ENCODE peak calls at places on chromosomes 6 and 20, in eight cellular contexts. P, L, R, X, I, J, Y and K are unnamed samples. For H3K36me3, the result is how much of the 10 kb centered on the place peaks cover.

GRCh38 chr6:118371955-118372354 is 176.1 kb upstream of the PLN start:
- DNase-seq in P (no peak), R (no peak), L (no peak), I (no peak), Y (no peak), X (no peak), J (no peak), K (no peak)

GRCh38 chr20:52251137-52251700 is 59.6 kb upstream of the ZFP64 start:
- DNase-seq in J (no peak), P (no peak), R (peak), Y (no peak), L (no peak), I (no peak), X (no peak), K (no peak)

GRCh38 chr6:91045152-91045551 is 458.3 kb upstream of the MAP3K7 start:
- DNase-seq in I (no peak), L (no peak), Y (no peak), J (no peak), X (no peak), R (peak), P (no peak), K (no peak)

GRCh38 chr6:170046786-170047626 is 243.9 kb downstream of the DLL1 start:
- DNase-seq in J (no peak), L (no peak), R (no peak), I (peak), X (no peak), Y (no peak), P (peak), K (no peak)

GRCh38 chr20:47113362-47114118 is 218.9 kb downstream of the EYA2 start:
- DNase-seq in I (no peak), Y (no peak), R (peak), P (no peak), L (no peak), J (no peak), X (no peak), K (no peak)

GRCh38 chr6:137415127-137415833 is 78.9 kb downstream of the OLIG3 start:
- DNase-seq in X (peak), J (peak), I (peak), Y (peak), L (peak), P (peak), R (peak), K (peak)

GRCh38 chr6:34056301-34056700 is 89.6 kb downstream of the GRM4 start:
- DNase-seq in J (peak), P (no peak), R (peak), I (peak), L (no peak), X (no peak), Y (peak), K (no peak)

GRCh38 chr6:105015482-105015881 is 58.6 kb downstream of the LIN28B start:
- DNase-seq in L (no peak), Y (no peak), X (no peak), J (no peak), I (no peak), P (no peak), R (no peak), K (peak)

GRCh38 chr20:17843246-17844132 is 125.1 kb downstream of the SNX5 start:
- DNase-seq in J (no peak), R (no peak), L (no peak), X (peak), I (peak), P (no peak), Y (no peak), K (peak)

GRCh38 chr20:41719151-41719550 is 101.0 kb upstream of the CHD6 start:
- DNase-seq in I (no peak), P (no peak), J (no peak), Y (no peak), L (no peak), R (no peak), X (no peak), K (no peak)

GRCh38 chr6:127641905-127642304 is 64.9 kb downstream of the C6orf58 start:
- DNase-seq in X (no peak), P (no peak), I (no peak), J (no peak), R (peak), Y (peak), L (no peak), K (peak)

GRCh38 chr20:23008673-23009072 is 26.4 kb upstream of the SSTR4 start:
- DNase-seq in X (no peak), L (no peak), J (no peak), R (no peak), P (no peak), Y (no peak), I (no peak), K (no peak)

GRCh38 chr6:169959129-169960002 is 207.9 kb downstream of the ERMARD start:
- DNase-seq in X (peak), I (peak), J (peak), Y (peak), L (no peak), R (peak), P (peak), K (no peak)

GRCh38 chr6:170232186-170233002 is 58.5 kb downstream of the DLL1 start:
- DNase-seq in L (no peak), X (no peak), Y (no peak), I (no peak), R (no peak), P (peak), J (no peak), K (no peak)

GRCh38 chr6:52307900-52308372 is 23.4 kb upstream of the MCM3 start:
- DNase-seq in R (no peak), J (peak), I (no peak), X (no peak), P (no peak), Y (no peak), L (no peak), K (no peak)

GRCh38 chr20:59938696-59939051 is 1.4 kb downstream of the PPP1R3D start:
- DNase-seq in P (no peak), X (no peak), I (no peak), Y (no peak), R (no peak), J (no peak), L (no peak), K (no peak)

GRCh38 chr6:167219967-167220512 is 62.3 kb upstream of the GPR31 start:
- DNase-seq in X (no peak), J (no peak), Y (peak), L (no peak), I (no peak), R (no peak), P (no peak), K (no peak)

GRCh38 chr6:111823831-111824607 is 49.2 kb downstream of the FYN start:
- DNase-seq in J (no peak), R (no peak), I (no peak), Y (no peak), L (no peak), P (no peak), X (no peak), K (peak)

GRCh38 chr6:80094017-80094416 is 12.5 kb upstream of the BCKDHB start:
- DNase-seq in I (no peak), R (peak), J (no peak), L (no peak), X (no peak), P (no peak), Y (no peak), K (peak)

GRCh38 chr6:161750677-161751076 is 476.8 kb upstream of the AGPAT4 start:
- DNase-seq in P (no peak), Y (no peak), L (no peak), R (no peak), X (no peak), J (no peak), I (no peak), K (no peak)

GRCh38 chr6:134826889-134827737 is 122.8 kb downstream of the ALDH8A1 start:
- DNase-seq in P (peak), R (no peak), J (no peak), I (peak), X (peak), L (no peak), Y (no peak), K (no peak)

GRCh38 chr20:58073945-58074920 is 154.2 kb downstream of the ANKRD60 start:
- DNase-seq in J (no peak), R (no peak), Y (peak), P (no peak), X (no peak), I (peak), L (no peak), K (peak)

GRCh38 chr6:137315081-137315480 is 95.9 kb upstream of the IFNGR1 start:
- DNase-seq in P (no peak), Y (no peak), L (no peak), I (no peak), X (no peak), R (no peak), J (no peak), K (no peak)

GRCh38 chr6:47111685-47112084 is 69.6 kb upstream of the ADGRF1 start:
- DNase-seq in Y (peak), X (no peak), R (no peak), I (no peak), J (no peak), P (peak), L (no peak), K (no peak)

GRCh38 chr6:42259841-42260395 is 42.3 kb upstream of the MRPS10 start:
- DNase-seq in J (no peak), Y (no peak), X (no peak), I (no peak), P (no peak), L (no peak), R (no peak), K (no peak)

GRCh38 chr20:40323411-40323810 is 365.6 kb downstream of the MAFB start:
- DNase-seq in X (no peak), Y (no peak), L (no peak), J (no peak), P (no peak), R (no peak), I (no peak), K (no peak)

GRCh38 chr6:30441171-30441570 is 48.1 kb upstream of the HLA-E start:
- DNase-seq in P (no peak), Y (no peak), L (no peak), J (no peak), R (no peak), I (no peak), X (no peak), K (no peak)

GRCh38 chr20:31475472-31476312 is 604 bp downstream of the REM1 start:
- DNase-seq in R (no peak), L (no peak), Y (peak), P (no peak), X (no peak), I (peak), J (no peak), K (no peak)

GRCh38 chr6:73873081-73873480 is 177.1 kb downstream of the CD109 start:
- DNase-seq in R (no peak), J (no peak), I (no peak), L (no peak), P (no peak), X (no peak), Y (no peak), K (no peak)

GRCh38 chr20:12570371-12570770 is 438.4 kb upstream of the SPTLC3 start:
- DNase-seq in J (no peak), X (no peak), L (no peak), I (no peak), P (no peak), R (no peak), Y (peak), K (no peak)

GRCh38 chr6:13985663-13986325 is 61.0 kb downstream of the RNF182 start:
- DNase-seq in I (peak), R (peak), J (no peak), L (no peak), Y (no peak), X (no peak), P (no peak), K (no peak)

GRCh38 chr6:53476979-53477378 is 67.9 kb downstream of the GCLC start:
- DNase-seq in X (no peak), P (no peak), J (no peak), I (no peak), Y (no peak), R (no peak), L (no peak), K (no peak)

GRCh38 chr20:57056651-57057050 is 209.8 kb downstream of the BMP7 start:
- DNase-seq in P (no peak), J (no peak), Y (no peak), I (no peak), L (no peak), X (no peak), R (no peak), K (no peak)

GRCh38 chr6:17907467-17908229 is 79.8 kb downstream of the KIF13A start:
- DNase-seq in P (peak), I (peak), R (peak), L (no peak), X (peak), Y (no peak), J (peak), K (peak)

GRCh38 chr20:31835977-31836852 is 9.2 kb downstream of the FOXS1 start:
- DNase-seq in X (peak), Y (no peak), R (peak), L (no peak), J (peak), I (peak), P (peak), K (peak)

GRCh38 chr6:116022841-116023380 is 37.8 kb downstream of the FRK start:
- DNase-seq in I (no peak), X (no peak), Y (no peak), R (no peak), J (no peak), L (no peak), P (no peak), K (no peak)

GRCh38 chr6:116018976-116019375 is 41.7 kb downstream of the FRK start:
- DNase-seq in I (no peak), P (no peak), Y (no peak), L (no peak), J (no peak), X (no peak), R (no peak), K (no peak)

GRCh38 chr6:116019428-116019827 is 41.3 kb downstream of the FRK start:
- DNase-seq in Y (no peak), X (no peak), R (no peak), P (no peak), L (no peak), J (no peak), I (no peak), K (no peak)

GRCh38 chr6:116017546-116018276 is 43.0 kb downstream of the FRK start:
- DNase-seq in R (no peak), I (no peak), Y (no peak), X (no peak), J (no peak), L (no peak), P (no peak), K (no peak)

GRCh38 chr6:116020738-116021137 is 40.0 kb downstream of the FRK start:
- DNase-seq in I (no peak), X (no peak), P (no peak), J (no peak), L (no peak), Y (no peak), R (no peak), K (no peak)
- H3K4me3 ChIP-seq in I (no peak), X (no peak), P (no peak), J (no peak), L (no peak), Y (no peak), R (no peak), K (no peak)

DNA sequence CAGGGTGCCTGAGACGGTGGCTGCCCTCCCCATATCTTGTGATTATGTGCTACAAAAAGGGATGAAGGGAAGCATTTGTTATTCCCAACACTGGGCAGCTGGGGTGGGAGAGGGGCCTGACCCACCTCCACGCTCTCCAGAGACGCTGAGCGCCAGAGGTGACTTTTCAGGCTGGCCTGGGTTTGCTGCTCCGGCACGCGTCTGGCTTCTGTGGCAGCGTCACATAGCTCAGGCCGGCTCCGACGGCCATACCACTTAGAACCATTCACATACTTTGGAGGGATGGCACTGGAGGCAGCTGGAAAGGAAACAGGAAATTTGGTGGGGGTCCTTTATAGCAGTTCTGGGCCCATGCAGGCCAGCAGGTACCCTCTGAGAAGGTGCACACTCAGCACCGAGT is 72.6 kb downstream of the NINL start:
- DNase-seq in I (no peak), P (peak), J (no peak), R (no peak), Y (no peak), X (no peak), L (no peak), K (no peak)
- H3K36me3 ChIP-seq in I (under half), P (under half), J (under half), R (under half), Y (half or more), X (under half), L (under half), K (half or more)

GRCh38 chr6:157982580-157983438 is 1.1 kb downstream of the SYNJ2 start:
- DNase-seq in Y (peak), X (no peak), J (peak), P (peak), R (peak), I (no peak), L (no peak), K (peak)

GRCh38 chr6:157983439-157984119 is 1.9 kb downstream of the SYNJ2 start:
- DNase-seq in P (no peak), Y (peak), J (no peak), X (no peak), R (no peak), L (no peak), I (no peak), K (no peak)

GRCh38 chr6:157984686-157985225 is 3.1 kb downstream of the SYNJ2 start:
- DNase-seq in L (no peak), Y (no peak), I (no peak), P (no peak), X (no peak), J (no peak), R (no peak), K (no peak)

GRCh38 chr6:157985378-157986155 is 3.9 kb downstream of the SYNJ2 start:
- DNase-seq in Y (peak), I (no peak), J (no peak), X (peak), P (no peak), L (no peak), R (no peak), K (no peak)

GRCh38 chr6:157984165-157984564 is 2.5 kb downstream of the SYNJ2 start:
- DNase-seq in L (no peak), J (no peak), I (no peak), R (no peak), P (no peak), X (no peak), Y (no peak), K (no peak)
- H3K4me3 ChIP-seq in L (no peak), J (no peak), I (no peak), R (no peak), P (no peak), X (no peak), Y (no peak), K (no peak)

GRCh38 chr6:106766201-106766600 is 136.8 kb downstream of the QRSL1 start:
- DNase-seq in J (no peak), L (no peak), P (no peak), X (no peak), R (no peak), I (no peak), Y (no peak), K (no peak)

GRCh38 chr6:106761160-106761559 is 131.8 kb downstream of the QRSL1 start:
- DNase-seq in J (no peak), L (no peak), Y (no peak), P (no peak), X (no peak), I (no peak), R (no peak), K (no peak)

GRCh38 chr6:106764353-106764980 is 135.1 kb downstream of the QRSL1 start:
- DNase-seq in J (no peak), Y (no peak), R (peak), L (no peak), P (no peak), I (no peak), X (no peak), K (no peak)

GRCh38 chr6:106765496-106765895 is 136.1 kb downstream of the QRSL1 start:
- DNase-seq in Y (no peak), X (no peak), P (peak), R (no peak), I (no peak), L (no peak), J (no peak), K (no peak)

DNA sequence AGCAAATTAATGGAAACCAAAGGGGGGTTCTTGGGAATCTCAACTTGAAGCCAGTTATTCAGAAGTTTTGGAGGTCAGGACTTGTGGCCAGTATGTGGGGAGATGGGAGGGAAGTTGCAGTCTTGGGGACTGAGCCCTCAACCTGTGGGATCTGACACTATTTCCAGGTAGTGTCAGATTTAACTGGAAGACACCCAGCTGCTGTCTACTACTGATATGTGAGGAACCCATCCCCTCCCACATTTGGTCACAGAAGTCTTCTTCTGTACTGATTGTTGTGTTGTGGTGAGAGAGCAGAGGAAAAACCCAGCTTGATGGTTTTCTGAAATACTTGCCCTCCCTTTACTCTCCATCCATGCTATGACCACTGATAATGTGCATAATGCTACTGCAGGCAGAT is 134.0 kb downstream of the QRSL1 start:
- DNase-seq in J (no peak), P (no peak), L (no peak), Y (no peak), R (peak), I (no peak), X (no peak), K (no peak)
- H3K36me3 ChIP-seq in J (under half), P (under half), L (under half), Y (under half), R (under half), I (under half), X (under half), K (under half)

DNA sequence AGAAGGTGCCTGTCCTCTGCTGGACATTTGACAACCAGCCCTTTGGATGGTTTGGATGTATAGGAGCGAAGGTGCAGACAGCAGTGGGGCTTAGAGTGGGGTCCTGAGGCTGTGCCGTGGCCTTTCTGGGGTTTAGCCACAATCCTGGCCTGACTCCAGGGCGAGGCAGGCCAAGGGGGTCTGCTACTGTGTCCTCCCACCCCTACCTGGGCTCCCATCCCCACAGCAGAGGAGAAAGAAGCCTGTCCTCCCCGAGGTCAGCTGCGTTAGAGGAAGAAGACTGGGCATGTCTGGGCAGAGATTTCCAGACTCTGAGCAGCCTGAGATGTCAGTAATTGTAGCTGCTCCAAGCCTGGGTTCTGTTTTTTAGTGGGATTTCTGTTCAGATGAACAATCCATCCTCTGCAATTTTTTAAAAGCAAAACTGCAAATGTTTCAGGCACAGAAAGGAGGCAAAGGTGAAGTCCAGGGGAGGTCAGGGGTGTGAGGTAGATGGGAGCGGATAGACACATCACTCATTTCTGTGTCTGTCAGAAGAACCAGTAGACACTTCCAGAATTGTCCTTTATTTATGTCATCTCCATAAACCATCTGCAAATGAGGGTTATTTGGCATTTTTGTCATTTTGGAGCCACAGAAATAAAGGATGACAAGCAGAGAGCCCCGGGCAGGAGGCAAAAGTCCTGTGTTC is 1.3 kb upstream of the CDKN1A start:
- DNase-seq in Y (no peak), X (no peak), I (no peak), L (no peak), R (no peak), J (no peak), P (no peak), K (no peak)
- H3K4me3 ChIP-seq in Y (no peak), X (peak), I (no peak), L (no peak), R (no peak), J (no peak), P (no peak), K (no peak)

GRCh38 chr20:45021626-45022025 is 55.3 kb downstream of the STK4 start:
- DNase-seq in Y (no peak), X (no peak), P (no peak), L (no peak), J (no peak), R (no peak), I (no peak), K (no peak)
- H3K36me3 ChIP-seq in Y (under half), X (under half), P (under half), L (half or more), J (under half), R (half or more), I (under half), K (under half)

GRCh38 chr20:2524435-2525272 is 11.7 kb upstream of the TMC2 start:
- DNase-seq in R (peak), I (peak), P (peak), J (peak), Y (peak), X (peak), L (peak), K (peak)
- H3K4me3 ChIP-seq in R (peak), I (peak), P (peak), J (peak), Y (peak), X (peak), L (peak), K (peak)